ENCODE peak calls at places on chromosomes 11 and 22, in seven cellular contexts. One of them, this sample, is unnamed.

GRCh38 chr11:116960916-116961315 is 123.5 kb upstream of the APOA1 start:
- DNase-seq in AG08395: peak
- DNase-seq in amniotic stem cell: peak
- DNase-seq in uterus: no peak
- DNase-seq in mucosa of gallbladder: no peak
- DNase-seq in RPMI7951: peak
- DNase-seq in M059J: peak
- DNase-seq in this sample: no peak

GRCh38 chr11:122323754-122324421 is 207.9 kb upstream of the BLID start:
- DNase-seq in uterus: no peak
- DNase-seq in amniotic stem cell: no peak
- DNase-seq in RPMI7951: no peak
- DNase-seq in mucosa of gallbladder: no peak
- DNase-seq in AG08395: no peak
- DNase-seq in M059J: no peak
- DNase-seq in this sample: no peak

GRCh38 chr11:115127790-115128189 is 376.4 kb downstream of the CADM1 start:
- DNase-seq in RPMI7951: no peak
- DNase-seq in amniotic stem cell: no peak
- DNase-seq in uterus: no peak
- DNase-seq in M059J: no peak
- DNase-seq in AG08395: no peak
- DNase-seq in mucosa of gallbladder: no peak
- DNase-seq in this sample: no peak

GRCh38 chr11:66845876-66846212 is 2.6 kb downstream of the RCE1 start:
- DNase-seq in amniotic stem cell: no peak
- DNase-seq in RPMI7951: no peak
- DNase-seq in mucosa of gallbladder: no peak
- DNase-seq in AG08395: no peak
- DNase-seq in M059J: no peak
- DNase-seq in uterus: no peak
- DNase-seq in this sample: no peak

GRCh38 chr11:23079382-23079813 is 219.1 kb upstream of the CCDC179 start:
- DNase-seq in mucosa of gallbladder: no peak
- DNase-seq in AG08395: no peak
- DNase-seq in M059J: peak
- DNase-seq in RPMI7951: no peak
- DNase-seq in amniotic stem cell: peak
- DNase-seq in uterus: no peak
- DNase-seq in this sample: peak

GRCh38 chr22:50445071-50445879 is 29.6 kb downstream of the SBF1 start:
- DNase-seq in amniotic stem cell: no peak
- DNase-seq in uterus: no peak
- DNase-seq in M059J: no peak
- DNase-seq in RPMI7951: no peak
- DNase-seq in AG08395: no peak
- DNase-seq in mucosa of gallbladder: no peak
- DNase-seq in this sample: no peak

GRCh38 chr11:127470485-127470884 is 469.9 kb upstream of the KIRREL3 start:
- DNase-seq in M059J: peak
- DNase-seq in uterus: no peak
- DNase-seq in amniotic stem cell: no peak
- DNase-seq in mucosa of gallbladder: no peak
- DNase-seq in RPMI7951: peak
- DNase-seq in AG08395: no peak
- DNase-seq in this sample: no peak

GRCh38 chr11:115643491-115643995 is 139.3 kb upstream of the CADM1 start:
- DNase-seq in uterus: no peak
- DNase-seq in mucosa of gallbladder: no peak
- DNase-seq in RPMI7951: no peak
- DNase-seq in amniotic stem cell: no peak
- DNase-seq in AG08395: no peak
- DNase-seq in M059J: no peak
- DNase-seq in this sample: no peak

GRCh38 chr22:17890245-17890671 is 116.0 kb upstream of the BID start:
- DNase-seq in AG08395: no peak
- DNase-seq in RPMI7951: no peak
- DNase-seq in uterus: no peak
- DNase-seq in M059J: peak
- DNase-seq in mucosa of gallbladder: no peak
- DNase-seq in amniotic stem cell: no peak
- DNase-seq in this sample: no peak

GRCh38 chr11:126011220-126011619 is 51.4 kb downstream of the CDON start:
- DNase-seq in mucosa of gallbladder: no peak
- DNase-seq in RPMI7951: no peak
- DNase-seq in M059J: no peak
- DNase-seq in amniotic stem cell: no peak
- DNase-seq in AG08395: no peak
- DNase-seq in uterus: no peak
- DNase-seq in this sample: no peak

GRCh38 chr11:25247336-25247735 is 750.5 kb downstream of the LUZP2 start:
- DNase-seq in AG08395: no peak
- DNase-seq in uterus: no peak
- DNase-seq in mucosa of gallbladder: no peak
- DNase-seq in M059J: no peak
- DNase-seq in RPMI7951: no peak
- DNase-seq in amniotic stem cell: no peak
- DNase-seq in this sample: no peak

GRCh38 chr11:68929706-68930605 is 26.3 kb downstream of the IGHMBP2 start:
- DNase-seq in mucosa of gallbladder: no peak
- DNase-seq in uterus: no peak
- DNase-seq in amniotic stem cell: no peak
- DNase-seq in RPMI7951: no peak
- DNase-seq in M059J: no peak
- DNase-seq in AG08395: no peak
- DNase-seq in this sample: no peak

GRCh38 chr11:36002196-36002595 is 58.3 kb downstream of the LDLRAD3 start:
- DNase-seq in AG08395: no peak
- DNase-seq in mucosa of gallbladder: no peak
- DNase-seq in RPMI7951: peak
- DNase-seq in uterus: no peak
- DNase-seq in amniotic stem cell: no peak
- DNase-seq in M059J: no peak
- DNase-seq in this sample: no peak

GRCh38 chr11:124039557-124039956 is 1.6 kb downstream of the OR10G7 start:
- DNase-seq in amniotic stem cell: no peak
- DNase-seq in M059J: no peak
- DNase-seq in mucosa of gallbladder: no peak
- DNase-seq in uterus: no peak
- DNase-seq in RPMI7951: no peak
- DNase-seq in AG08395: no peak
- DNase-seq in this sample: no peak

GRCh38 chr22:26483043-26483438 is 542 bp downstream of the HPS4 start:
- DNase-seq in RPMI7951: no peak
- DNase-seq in M059J: no peak
- DNase-seq in uterus: no peak
- DNase-seq in amniotic stem cell: no peak
- DNase-seq in mucosa of gallbladder: no peak
- DNase-seq in AG08395: no peak
- DNase-seq in this sample: no peak